ENCODE peak calls at places on chromosomes 1 and 21, in ten cellular contexts. One of them, this sample, is unnamed.

GRCh38 chr1:97314685-97315084 is 593.1 kb downstream of the PTBP2 start:
- DNase-seq in epithelial cell of esophagus: no peak
- DNase-seq in AG04449: no peak
- DNase-seq in HFF-Myc: no peak
- DNase-seq in ureter: no peak
- DNase-seq in HEK293T: no peak
- DNase-seq in C1 segment of cervical spinal cord: no peak
- DNase-seq in A673: no peak
- DNase-seq in adrenal gland: no peak
- DNase-seq in stimulated activated CD4-positive, alpha-beta T cell treated with anti-CD3 and anti-CD28 coated beads, Interleukin-4, amount 100 ng/mL, for 24 hours: no peak
- DNase-seq in this sample: no peak

GRCh38 chr1:39158330-39159086 is 46.0 kb upstream of the MACF1 start:
- DNase-seq in AG04449: no peak
- DNase-seq in stimulated activated CD4-positive, alpha-beta T cell treated with anti-CD3 and anti-CD28 coated beads, Interleukin-4, amount 100 ng/mL, for 24 hours: no peak
- DNase-seq in A673: no peak
- DNase-seq in adrenal gland: no peak
- DNase-seq in HEK293T: no peak
- DNase-seq in HFF-Myc: no peak
- DNase-seq in C1 segment of cervical spinal cord: no peak
- DNase-seq in epithelial cell of esophagus: peak
- DNase-seq in ureter: no peak
- DNase-seq in this sample: peak

GRCh38 chr21:42201615-42202161 is 17.3 kb upstream of the ABCG1 start:
- DNase-seq in HFF-Myc: no peak
- DNase-seq in ureter: peak
- DNase-seq in C1 segment of cervical spinal cord: no peak
- DNase-seq in HEK293T: no peak
- DNase-seq in AG04449: no peak
- DNase-seq in stimulated activated CD4-positive, alpha-beta T cell treated with anti-CD3 and anti-CD28 coated beads, Interleukin-4, amount 100 ng/mL, for 24 hours: no peak
- DNase-seq in adrenal gland: peak
- DNase-seq in epithelial cell of esophagus: peak
- DNase-seq in A673: no peak
- DNase-seq in this sample: no peak

GRCh38 chr21:36504067-36505058 is 24.4 kb upstream of the CLDN14 start:
- DNase-seq in AG04449: no peak
- DNase-seq in A673: peak
- DNase-seq in HFF-Myc: no peak
- DNase-seq in HEK293T: peak
- DNase-seq in stimulated activated CD4-positive, alpha-beta T cell treated with anti-CD3 and anti-CD28 coated beads, Interleukin-4, amount 100 ng/mL, for 24 hours: peak
- DNase-seq in C1 segment of cervical spinal cord: no peak
- DNase-seq in ureter: peak
- DNase-seq in adrenal gland: peak
- DNase-seq in epithelial cell of esophagus: peak
- DNase-seq in this sample: peak

GRCh38 chr1:32971576-32971975 is 7.0 kb upstream of the RNF19B start:
- DNase-seq in epithelial cell of esophagus: no peak
- DNase-seq in stimulated activated CD4-positive, alpha-beta T cell treated with anti-CD3 and anti-CD28 coated beads, Interleukin-4, amount 100 ng/mL, for 24 hours: no peak
- DNase-seq in HEK293T: no peak
- DNase-seq in C1 segment of cervical spinal cord: no peak
- DNase-seq in adrenal gland: no peak
- DNase-seq in AG04449: no peak
- DNase-seq in HFF-Myc: no peak
- DNase-seq in ureter: no peak
- DNase-seq in A673: no peak
- DNase-seq in this sample: no peak

GRCh38 chr1:74963120-74963519 is 171.1 kb upstream of the LHX8 start:
- DNase-seq in A673: no peak
- DNase-seq in epithelial cell of esophagus: no peak
- DNase-seq in ureter: no peak
- DNase-seq in C1 segment of cervical spinal cord: no peak
- DNase-seq in stimulated activated CD4-positive, alpha-beta T cell treated with anti-CD3 and anti-CD28 coated beads, Interleukin-4, amount 100 ng/mL, for 24 hours: no peak
- DNase-seq in HFF-Myc: no peak
- DNase-seq in HEK293T: no peak
- DNase-seq in AG04449: no peak
- DNase-seq in adrenal gland: no peak
- DNase-seq in this sample: no peak

GRCh38 chr1:59055908-59056719 is 240.8 kb upstream of the FGGY start:
- DNase-seq in A673: no peak
- DNase-seq in ureter: no peak
- DNase-seq in epithelial cell of esophagus: no peak
- DNase-seq in AG04449: no peak
- DNase-seq in HFF-Myc: no peak
- DNase-seq in stimulated activated CD4-positive, alpha-beta T cell treated with anti-CD3 and anti-CD28 coated beads, Interleukin-4, amount 100 ng/mL, for 24 hours: no peak
- DNase-seq in HEK293T: no peak
- DNase-seq in C1 segment of cervical spinal cord: no peak
- DNase-seq in adrenal gland: peak
- DNase-seq in this sample: no peak

GRCh38 chr1:55055084-55055882 is 15.9 kb downstream of the PCSK9 start:
- DNase-seq in stimulated activated CD4-positive, alpha-beta T cell treated with anti-CD3 and anti-CD28 coated beads, Interleukin-4, amount 100 ng/mL, for 24 hours: no peak
- DNase-seq in A673: no peak
- DNase-seq in C1 segment of cervical spinal cord: no peak
- DNase-seq in HFF-Myc: no peak
- DNase-seq in adrenal gland: peak
- DNase-seq in epithelial cell of esophagus: peak
- DNase-seq in AG04449: no peak
- DNase-seq in HEK293T: no peak
- DNase-seq in ureter: no peak
- DNase-seq in this sample: no peak

GRCh38 chr1:190179817-190180216 is 297.8 kb downstream of the BRINP3 start:
- DNase-seq in stimulated activated CD4-positive, alpha-beta T cell treated with anti-CD3 and anti-CD28 coated beads, Interleukin-4, amount 100 ng/mL, for 24 hours: no peak
- DNase-seq in HFF-Myc: no peak
- DNase-seq in AG04449: no peak
- DNase-seq in C1 segment of cervical spinal cord: no peak
- DNase-seq in epithelial cell of esophagus: peak
- DNase-seq in A673: no peak
- DNase-seq in ureter: no peak
- DNase-seq in adrenal gland: no peak
- DNase-seq in HEK293T: no peak
- DNase-seq in this sample: no peak

GRCh38 chr1:36157973-36158826 is 2.2 kb downstream of the MAP7D1 start:
- DNase-seq in HFF-Myc: no peak
- DNase-seq in epithelial cell of esophagus: no peak
- DNase-seq in A673: no peak
- DNase-seq in adrenal gland: no peak
- DNase-seq in AG04449: no peak
- DNase-seq in C1 segment of cervical spinal cord: no peak
- DNase-seq in ureter: no peak
- DNase-seq in stimulated activated CD4-positive, alpha-beta T cell treated with anti-CD3 and anti-CD28 coated beads, Interleukin-4, amount 100 ng/mL, for 24 hours: no peak
- DNase-seq in HEK293T: no peak
- DNase-seq in this sample: no peak

GRCh38 chr21:25421327-25422028 is 185.8 kb downstream of the MRPL39 start:
- DNase-seq in C1 segment of cervical spinal cord: no peak
- DNase-seq in AG04449: no peak
- DNase-seq in HFF-Myc: no peak
- DNase-seq in HEK293T: peak
- DNase-seq in epithelial cell of esophagus: peak
- DNase-seq in stimulated activated CD4-positive, alpha-beta T cell treated with anti-CD3 and anti-CD28 coated beads, Interleukin-4, amount 100 ng/mL, for 24 hours: peak
- DNase-seq in adrenal gland: no peak
- DNase-seq in A673: peak
- DNase-seq in ureter: no peak
- DNase-seq in this sample: peak

GRCh38 chr21:45805321-45805720 is 161.8 kb downstream of the PCBP3 start:
- DNase-seq in A673: no peak
- DNase-seq in adrenal gland: no peak
- DNase-seq in AG04449: no peak
- DNase-seq in HEK293T: no peak
- DNase-seq in stimulated activated CD4-positive, alpha-beta T cell treated with anti-CD3 and anti-CD28 coated beads, Interleukin-4, amount 100 ng/mL, for 24 hours: no peak
- DNase-seq in C1 segment of cervical spinal cord: no peak
- DNase-seq in epithelial cell of esophagus: no peak
- DNase-seq in ureter: no peak
- DNase-seq in HFF-Myc: no peak
- DNase-seq in this sample: no peak

GRCh38 chr1:178168535-178168934 is 74.6 kb downstream of the RASAL2 start:
- DNase-seq in C1 segment of cervical spinal cord: no peak
- DNase-seq in epithelial cell of esophagus: peak
- DNase-seq in stimulated activated CD4-positive, alpha-beta T cell treated with anti-CD3 and anti-CD28 coated beads, Interleukin-4, amount 100 ng/mL, for 24 hours: no peak
- DNase-seq in A673: no peak
- DNase-seq in AG04449: no peak
- DNase-seq in ureter: no peak
- DNase-seq in HFF-Myc: no peak
- DNase-seq in HEK293T: peak
- DNase-seq in adrenal gland: no peak
- DNase-seq in this sample: peak

GRCh38 chr1:238438296-238439275 is 547.9 kb upstream of the ZP4 start:
- DNase-seq in AG04449: no peak
- DNase-seq in C1 segment of cervical spinal cord: no peak
- DNase-seq in epithelial cell of esophagus: no peak
- DNase-seq in HEK293T: no peak
- DNase-seq in ureter: no peak
- DNase-seq in A673: peak
- DNase-seq in adrenal gland: no peak
- DNase-seq in HFF-Myc: no peak
- DNase-seq in stimulated activated CD4-positive, alpha-beta T cell treated with anti-CD3 and anti-CD28 coated beads, Interleukin-4, amount 100 ng/mL, for 24 hours: no peak
- DNase-seq in this sample: peak

GRCh38 chr1:26020390-26020789 is 1.2 kb upstream of the EXTL1 start:
- DNase-seq in HEK293T: no peak
- DNase-seq in HFF-Myc: no peak
- DNase-seq in adrenal gland: no peak
- DNase-seq in AG04449: no peak
- DNase-seq in ureter: no peak
- DNase-seq in epithelial cell of esophagus: no peak
- DNase-seq in A673: no peak
- DNase-seq in C1 segment of cervical spinal cord: no peak
- DNase-seq in stimulated activated CD4-positive, alpha-beta T cell treated with anti-CD3 and anti-CD28 coated beads, Interleukin-4, amount 100 ng/mL, for 24 hours: no peak
- DNase-seq in this sample: no peak

GRCh38 chr1:93668121-93668520 is 13.5 kb downstream of the BCAR3 start:
- DNase-seq in AG04449: no peak
- DNase-seq in HEK293T: no peak
- DNase-seq in HFF-Myc: no peak
- DNase-seq in adrenal gland: no peak
- DNase-seq in A673: no peak
- DNase-seq in epithelial cell of esophagus: no peak
- DNase-seq in C1 segment of cervical spinal cord: no peak
- DNase-seq in ureter: no peak
- DNase-seq in stimulated activated CD4-positive, alpha-beta T cell treated with anti-CD3 and anti-CD28 coated beads, Interleukin-4, amount 100 ng/mL, for 24 hours: no peak
- DNase-seq in this sample: no peak

GRCh38 chr1:39955547-39956539 is 898 bp downstream of the MFSD2A start:
- DNase-seq in epithelial cell of esophagus: peak
- DNase-seq in stimulated activated CD4-positive, alpha-beta T cell treated with anti-CD3 and anti-CD28 coated beads, Interleukin-4, amount 100 ng/mL, for 24 hours: peak
- DNase-seq in A673: peak
- DNase-seq in HEK293T: peak
- DNase-seq in AG04449: no peak
- DNase-seq in C1 segment of cervical spinal cord: no peak
- DNase-seq in adrenal gland: peak
- DNase-seq in HFF-Myc: no peak
- DNase-seq in ureter: no peak
- DNase-seq in this sample: peak

GRCh38 chr21:38980416-38981319 is 174.9 kb downstream of the ETS2 start:
- DNase-seq in AG04449: no peak
- DNase-seq in epithelial cell of esophagus: no peak
- DNase-seq in C1 segment of cervical spinal cord: no peak
- DNase-seq in HFF-Myc: no peak
- DNase-seq in ureter: no peak
- DNase-seq in A673: no peak
- DNase-seq in adrenal gland: no peak
- DNase-seq in HEK293T: no peak
- DNase-seq in stimulated activated CD4-positive, alpha-beta T cell treated with anti-CD3 and anti-CD28 coated beads, Interleukin-4, amount 100 ng/mL, for 24 hours: no peak
- DNase-seq in this sample: no peak

GRCh38 chr21:42618713-42619112 is 34.7 kb upstream of the PDE9A start:
- DNase-seq in HFF-Myc: no peak
- DNase-seq in stimulated activated CD4-positive, alpha-beta T cell treated with anti-CD3 and anti-CD28 coated beads, Interleukin-4, amount 100 ng/mL, for 24 hours: no peak
- DNase-seq in A673: no peak
- DNase-seq in adrenal gland: no peak
- DNase-seq in ureter: no peak
- DNase-seq in C1 segment of cervical spinal cord: no peak
- DNase-seq in epithelial cell of esophagus: no peak
- DNase-seq in HEK293T: no peak
- DNase-seq in AG04449: no peak
- DNase-seq in this sample: peak